ENCODE peak calls at places on chromosomes 7 and 10, in eight cellular contexts. M is A172, N is kidney epithelial cell, W is gastrocnemius medialis, A is SK-N-MC, V is T1000, P is right lobe of liver, O is nephron progenitor cell. R is an unnamed sample.

GRCh38 chr10:10609379-10609955 is 408.2 kb upstream of the CELF2 start:
- DNase-seq in M (no peak), N (no peak), W (no peak), A (no peak), V (no peak), P (no peak), O (no peak), R (no peak)

GRCh38 chr10:67790534-67791408 is 47.2 kb downstream of the DNAJC12 start:
- DNase-seq in M (peak), N (peak), W (no peak), A (peak), V (no peak), P (no peak), O (no peak), R (no peak)

GRCh38 chr10:73042130-73042529 is 54.5 kb downstream of the P4HA1 start:
- DNase-seq in M (no peak), N (no peak), W (no peak), A (no peak), V (no peak), P (no peak), O (no peak), R (no peak)

GRCh38 chr7:66627151-66627681 is 1.5 kb upstream of the KCTD7 start:
- DNase-seq in M (no peak), N (no peak), W (no peak), A (no peak), V (no peak), P (no peak), O (no peak), R (no peak)

GRCh38 chr7:28554791-28555471 is 142.6 kb downstream of the CREB5 start:
- DNase-seq in M (no peak), N (no peak), W (no peak), A (no peak), V (no peak), P (no peak), O (no peak), R (no peak)

GRCh38 chr10:114307731-114308130 is 68.7 kb downstream of the VWA2 start:
- DNase-seq in M (no peak), N (no peak), W (no peak), A (no peak), V (no peak), P (no peak), O (no peak), R (no peak)

GRCh38 chr7:135389971-135390370 is 119.9 kb downstream of the CNOT4 start:
- DNase-seq in M (no peak), N (no peak), W (no peak), A (no peak), V (no peak), P (no peak), O (no peak), R (no peak)

GRCh38 chr10:88661018-88661417 is 3.2 kb upstream of the LIPF start:
- DNase-seq in M (no peak), N (no peak), W (no peak), A (no peak), V (no peak), P (no peak), O (no peak), R (no peak)

GRCh38 chr10:121592155-121592890 is 5.9 kb downstream of the FGFR2 start:
- DNase-seq in M (no peak), N (no peak), W (no peak), A (no peak), V (no peak), P (no peak), O (no peak), R (no peak)

GRCh38 chr7:29573594-29573993 is 10.0 kb downstream of the PRR15 start:
- DNase-seq in M (no peak), N (no peak), W (no peak), A (no peak), V (no peak), P (no peak), O (no peak), R (no peak)

GRCh38 chr10:101512741-101513140 is 75.3 kb downstream of the POLL start:
- DNase-seq in M (no peak), N (no peak), W (no peak), A (no peak), V (no peak), P (no peak), O (no peak), R (no peak)

GRCh38 chr10:124079864-124080263 is 13.5 kb downstream of the CHST15 start:
- DNase-seq in M (no peak), N (no peak), W (no peak), A (no peak), V (no peak), P (no peak), O (no peak), R (no peak)

GRCh38 chr7:116786791-116787443 is 75.5 kb upstream of the CAPZA2 start:
- DNase-seq in M (peak), N (no peak), W (no peak), A (no peak), V (no peak), P (no peak), O (no peak), R (no peak)

GRCh38 chr7:73832806-73833205 is 2.0 kb downstream of the CLDN4 start:
- DNase-seq in M (no peak), N (no peak), W (no peak), A (no peak), V (no peak), P (no peak), O (no peak), R (no peak)

GRCh38 chr10:4670737-4671136 is 155.3 kb upstream of the AKR1E2 start:
- DNase-seq in M (peak), N (peak), W (no peak), A (no peak), V (no peak), P (no peak), O (no peak), R (no peak)

GRCh38 chr7:96855139-96855538 is 145.5 kb upstream of the SEM1 start:
- DNase-seq in M (no peak), N (no peak), W (no peak), A (no peak), V (no peak), P (no peak), O (no peak), R (no peak)

GRCh38 chr7:19464241-19464640 is 244.6 kb downstream of the POLR1F start:
- DNase-seq in M (no peak), N (no peak), W (no peak), A (no peak), V (no peak), P (no peak), O (no peak), R (no peak)

GRCh38 chr10:16848562-16849154 is 31.4 kb upstream of the RSU1 start:
- DNase-seq in M (peak), N (no peak), W (no peak), A (no peak), V (no peak), P (no peak), O (no peak), R (peak)

GRCh38 chr10:49617281-49618020 is 3.6 kb downstream of the CHAT start:
- DNase-seq in M (no peak), N (no peak), W (no peak), A (no peak), V (no peak), P (no peak), O (no peak), R (no peak)

GRCh38 chr10:43865275-43866135 is 216.8 kb upstream of the ZNF32 start:
- DNase-seq in M (no peak), N (no peak), W (no peak), A (no peak), V (no peak), P (no peak), O (no peak), R (no peak)